ENCODE peak calls at places on chromosomes 5 and 9, in six cellular contexts. Q is cardiac muscle cell, T is colonic mucosa, J is OCI-LY7, A is A673, V is IMR-90. I is an unnamed sample.

GRCh38 chr5:135667662-135668061 is 88.9 kb upstream of the CXCL14 start:
- DNase-seq in J (no peak), A (no peak), Q (no peak), V (no peak), T (no peak), I (no peak)

GRCh38 chr5:53424691-53425597 is 55.5 kb upstream of the FST start:
- DNase-seq in J (no peak), A (no peak), T (no peak), V (no peak), Q (peak; percentile 72), I (no peak)

GRCh38 chr5:94577466-94578245 is 40.7 kb downstream of the KIAA0825 start:
- DNase-seq in T (no peak), Q (peak; percentile 10), A (no peak), V (no peak), J (no peak), I (no peak)

GRCh38 chr9:70121818-70122436 is 78.3 kb downstream of the MAMDC2 start:
- DNase-seq in A (no peak), J (no peak), Q (no peak), T (no peak), V (peak; percentile 65), I (no peak)

GRCh38 chr5:68074048-68074632 is 141.4 kb upstream of the PIK3R1 start:
- DNase-seq in Q (peak; percentile 53), V (no peak), T (no peak), J (no peak), A (no peak), I (no peak)

GRCh38 chr5:96259211-96259772 is 173.8 kb downstream of the PCSK1 start:
- DNase-seq in V (peak; percentile 74), Q (peak; percentile 34), A (peak; percentile 9), T (no peak), J (no peak), I (no peak)

GRCh38 chr5:71836084-71836483 is 117.0 kb downstream of the CARTPT start:
- DNase-seq in T (no peak), J (no peak), Q (peak; percentile 11), A (peak; percentile 27), V (peak; percentile 25), I (no peak)

GRCh38 chr5:139665626-139666025 is 17.5 kb downstream of the CXXC5 start:
- DNase-seq in A (no peak), Q (no peak), V (no peak), J (no peak), T (no peak), I (no peak)

GRCh38 chr9:126448136-126448535 is 121.5 kb downstream of the MVB12B start:
- DNase-seq in T (no peak), V (no peak), Q (no peak), J (no peak), A (no peak), I (no peak)

GRCh38 chr5:40988761-40989510 is 79.6 kb downstream of the C7 start:
- DNase-seq in A (no peak), J (no peak), Q (no peak), V (peak; percentile 33), T (no peak), I (no peak)

GRCh38 chr5:121189569-121190305 is 661.9 kb upstream of the FTMT start:
- DNase-seq in Q (peak; percentile 86), V (peak; percentile 50), T (no peak), J (no peak), A (peak; percentile 66), I (peak; percentile 10)

GRCh38 chr9:10268500-10269485 is 344.0 kb downstream of the PTPRD start:
- DNase-seq in T (no peak), A (peak; percentile 67), J (peak; percentile 50), V (peak; percentile 12), Q (peak; percentile 50), I (peak; percentile 77)

GRCh38 chr5:84372066-84372700 is 12.5 kb downstream of the EDIL3 start:
- DNase-seq in Q (peak; percentile 93), A (no peak), T (no peak), V (peak; percentile 75), J (no peak), I (peak; percentile 44)

GRCh38 chr9:78366827-78367226 is 69.9 kb downstream of the PSAT1 start:
- DNase-seq in J (no peak), Q (no peak), V (no peak), A (no peak), T (no peak), I (no peak)

GRCh38 chr5:136025900-136026299 is 2.9 kb upstream of the TGFBI start:
- DNase-seq in J (no peak), V (peak; percentile 51), T (no peak), A (no peak), Q (peak; percentile 78), I (no peak)

GRCh38 chr5:119358901-119359603 is 3.2 kb downstream of the TNFAIP8 start:
- DNase-seq in V (no peak), J (no peak), A (no peak), Q (no peak), T (no peak), I (peak; percentile 77)

GRCh38 chr5:149170292-149170691 is 29.0 kb downstream of the ABLIM3 start:
- DNase-seq in A (no peak), V (peak; percentile 38), T (no peak), J (no peak), Q (peak; percentile 19), I (no peak)

GRCh38 chr5:109907189-109907588 is 217.5 kb downstream of the MAN2A1 start:
- DNase-seq in A (no peak), Q (peak; percentile 64), V (no peak), T (no peak), J (no peak), I (peak; percentile 29)

GRCh38 chr5:40494631-40495030 is 185.1 kb upstream of the PTGER4 start:
- DNase-seq in A (no peak), J (no peak), Q (no peak), T (no peak), V (no peak), I (no peak)

GRCh38 chr5:35031276-35031675 is 16.5 kb downstream of the AGXT2 start:
- DNase-seq in Q (peak; percentile 26), J (no peak), T (no peak), A (peak; percentile 10), V (peak; percentile 66), I (no peak)

GRCh38 chr9:129027224-129027684 is 877 bp downstream of the SH3GLB2 start:
- DNase-seq in Q (no peak), J (peak; percentile 37), T (peak; percentile 42), A (peak; percentile 37), V (no peak), I (no peak)

GRCh38 chr5:164306662-164307061 is 801.2 kb downstream of the MAT2B start:
- DNase-seq in A (no peak), Q (peak; percentile 38), T (no peak), V (peak; percentile 60), J (no peak), I (no peak)

GRCh38 chr9:115740986-115741385 is 412.6 kb upstream of the PAPPA start:
- DNase-seq in A (no peak), V (no peak), T (no peak), Q (no peak), J (no peak), I (no peak)

GRCh38 chr9:68627594-68627993 is 77.4 kb upstream of the PIP5K1B start:
- DNase-seq in T (no peak), Q (no peak), A (no peak), V (no peak), J (no peak), I (no peak)

GRCh38 chr9:136990233-136990911 is 1.9 kb upstream of the PAXX start:
- DNase-seq in Q (no peak), A (no peak), V (no peak), T (no peak), J (no peak), I (no peak)

DNA sequence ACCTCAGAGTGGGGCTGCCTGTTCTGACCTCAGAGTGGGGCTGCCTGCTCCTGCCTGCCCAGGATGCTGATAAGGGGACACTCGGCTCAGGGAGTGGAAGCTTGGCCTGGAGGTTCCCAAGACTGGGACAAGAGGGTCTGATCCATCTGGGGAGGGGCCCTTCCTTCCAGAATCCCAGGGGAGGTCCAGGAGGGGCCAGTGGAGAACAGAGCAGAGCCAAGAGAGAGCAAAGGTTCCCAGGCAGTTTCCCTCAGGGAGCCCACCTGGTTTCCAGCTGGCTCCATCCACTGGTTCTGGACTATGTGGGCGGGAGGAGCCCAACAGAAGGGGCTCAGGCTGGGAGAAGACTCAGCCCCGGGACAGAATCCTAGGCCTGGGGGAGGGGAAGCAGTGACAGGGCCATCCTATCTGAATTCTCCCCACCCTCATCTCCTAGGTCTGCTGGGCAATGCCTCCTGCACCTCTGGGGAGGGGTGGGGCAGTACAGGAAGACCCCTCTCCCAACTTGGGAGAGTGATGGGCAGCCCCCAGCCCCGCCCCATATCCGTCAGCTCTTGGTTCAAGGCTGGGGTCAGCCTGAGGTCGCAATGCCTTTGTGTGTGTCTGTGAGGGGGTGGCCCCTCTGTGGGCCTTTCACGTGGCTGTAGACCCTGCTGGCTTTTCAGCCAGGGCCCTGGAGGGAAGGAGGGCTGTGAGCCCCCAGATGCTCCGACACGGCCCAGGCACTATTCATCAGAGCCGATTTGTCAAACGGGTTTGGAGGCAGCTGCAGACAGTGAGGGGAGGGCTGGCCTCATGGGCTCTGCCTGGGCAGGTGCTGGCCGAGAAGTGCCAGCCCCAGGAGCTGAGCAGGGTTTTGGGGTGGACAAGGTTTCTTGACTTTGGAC is 49.4 kb upstream of the RNU6ATAC start:
- DNase-seq in T (no peak), A (no peak), J (no peak), V (no peak), Q (no peak), I (no peak)
- H3K4me1 ChIP-seq in T (no peaks in the 10 kb centered on the region), A (no peaks in the 10 kb centered on the region), J (peaks cover 31% of the 10 kb centered on the region), V (peaks cover 33% of the 10 kb centered on the region), Q (peaks cover 36% of the 10 kb centered on the region), I (peaks cover 28% of the 10 kb centered on the region)

DNA sequence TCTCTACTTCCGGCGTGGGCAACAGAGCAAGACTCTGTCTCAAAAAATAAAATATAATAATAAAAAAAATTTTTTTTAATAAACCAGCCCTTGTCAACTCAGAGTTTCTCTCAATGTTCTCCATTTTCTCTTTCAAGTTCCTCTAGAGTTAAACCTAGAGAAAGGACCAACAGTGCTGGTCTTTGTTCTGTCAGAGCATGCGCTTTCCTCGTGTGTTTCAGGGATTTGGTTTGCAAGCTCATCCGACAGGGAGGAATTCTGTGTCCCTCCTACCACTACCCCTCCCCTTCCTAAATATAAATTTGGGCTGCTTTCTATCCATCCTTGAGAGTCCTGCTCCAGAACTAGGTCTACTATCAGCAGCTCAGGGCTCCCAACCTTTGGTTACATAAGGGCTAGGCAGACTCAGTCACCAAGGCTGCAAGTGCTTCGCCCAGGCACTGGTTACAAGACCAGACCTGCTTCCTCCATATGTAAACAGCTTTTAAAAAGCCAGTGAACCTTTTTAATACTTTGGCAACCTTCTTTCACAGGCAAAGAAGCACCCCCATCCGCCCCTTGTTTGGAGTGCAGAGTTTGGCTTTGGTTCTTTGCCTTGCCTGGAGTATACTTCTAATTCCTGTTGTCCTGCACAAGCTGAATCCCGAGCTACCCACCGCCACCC is 13.5 kb downstream of the SETX start:
- DNase-seq in A (no peak), Q (no peak), J (no peak), V (no peak), T (no peak), I (no peak)
- H3K27ac ChIP-seq in A (no peak overlapping the region), Q (no peak overlapping the region), J (no peak overlapping the region), V (no peak overlapping the region), T (no peak overlapping the region), I (no peak overlapping the region)

GRCh38 chr5:133109655-133110483 is 58.1 kb downstream of the HSPA4 start:
- DNase-seq in V (no peak), T (no peak), J (no peak), A (no peak), Q (peak; percentile 44), I (no peak)
- H3K4me1 ChIP-seq in V (peaks cover 5% of the 10 kb centered on the region), T (no peaks in the 10 kb centered on the region), J (peaks cover 70% of the 10 kb centered on the region), A (no peaks in the 10 kb centered on the region), Q (no peaks in the 10 kb centered on the region), I (no peaks in the 10 kb centered on the region)

DNA sequence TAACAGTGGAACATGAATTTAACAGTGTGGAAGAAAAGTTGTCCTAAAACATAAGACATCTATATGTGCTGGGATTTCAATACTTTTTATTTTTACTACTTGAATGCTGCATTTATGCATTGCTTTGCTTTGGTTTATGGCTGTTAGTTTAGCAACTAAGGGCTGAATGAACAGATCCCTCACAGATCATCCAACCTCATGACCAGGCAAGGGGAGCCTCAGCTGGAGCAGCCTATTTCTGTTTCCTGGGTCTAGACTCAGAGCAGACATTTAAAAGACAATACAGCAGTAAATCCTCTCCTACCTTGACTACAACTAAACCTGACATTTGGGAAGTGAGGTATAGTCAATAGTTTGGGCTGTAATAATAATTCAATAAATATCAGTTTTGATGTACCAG is 163.3 kb downstream of the AUH start:
- DNase-seq in V (no peak), A (no peak), Q (no peak), J (no peak), T (no peak), I (no peak)
- H3K27ac ChIP-seq in V (peak overlapping the region; percentile 84), A (no peak overlapping the region), Q (no peak overlapping the region), J (no peak overlapping the region), T (no peak overlapping the region), I (no peak overlapping the region)